ENCODE peak calls at places on chromosomes 6 and 20, in nine cellular contexts. U is tibial nerve, V is left lung, Y is DND-41, D is fibroblast of lung, L is uterus, E is kidney, B is breast epithelium, X is body of pancreas. H is an unnamed sample.

GRCh38 chr6:89509719-89510339 is 76.9 kb downstream of the ANKRD6 start:
- DNase-seq in U (no peak), V (no peak), Y (no peak), D (no peak), L (no peak), E (no peak), B (no peak), X (peak; percentile 10), H (no peak)

GRCh38 chr6:87912102-87912501 is 135.5 kb upstream of the SPACA1 start:
- DNase-seq in U (no peak), V (no peak), Y (no peak), D (no peak), L (no peak), E (no peak), B (no peak), X (no peak), H (no peak)

GRCh38 chr6:125868996-125869395 is 78.2 kb downstream of the NCOA7 start:
- DNase-seq in U (no peak), V (no peak), Y (no peak), D (no peak), L (peak; percentile 20), E (peak; percentile 80), B (no peak), X (peak; percentile 71), H (no peak)

GRCh38 chr6:156021746-156022396 is 566.2 kb upstream of the NOX3 start:
- DNase-seq in U (no peak), V (no peak), Y (no peak), D (peak; percentile 63), L (no peak), E (no peak), B (no peak), X (no peak), H (no peak)

GRCh38 chr20:14055127-14055742 is 59.9 kb downstream of the MACROD2 start:
- DNase-seq in U (no peak), V (no peak), Y (peak; percentile 24), D (peak; percentile 74), L (peak; percentile 27), E (no peak), B (no peak), X (peak; percentile 57), H (peak; percentile 59)

GRCh38 chr6:129353067-129353466 is 356.9 kb downstream of the ARHGAP18 start:
- DNase-seq in U (no peak), V (no peak), Y (no peak), D (no peak), L (no peak), E (peak; percentile 85), B (no peak), X (peak; percentile 19), H (no peak)

GRCh38 chr20:61907081-61907891 is 158.4 kb downstream of the TAF4 start:
- DNase-seq in U (no peak), V (no peak), Y (no peak), D (no peak), L (no peak), E (peak; percentile 47), B (no peak), X (no peak), H (no peak)

GRCh38 chr6:139409026-139409425 is 34.6 kb upstream of the CITED2 start:
- DNase-seq in U (no peak), V (no peak), Y (no peak), D (no peak), L (no peak), E (no peak), B (no peak), X (no peak), H (no peak)

GRCh38 chr6:162728177-162728571 is 400 bp downstream of the PACRG start:
- DNase-seq in U (no peak), V (no peak), Y (no peak), D (no peak), L (peak; percentile 15), E (no peak), B (no peak), X (peak; percentile 3), H (no peak)

GRCh38 chr20:62587757-62588402 is 54.4 kb upstream of the SLCO4A1 start:
- DNase-seq in U (no peak), V (no peak), Y (peak; percentile 38), D (no peak), L (no peak), E (no peak), B (no peak), X (no peak), H (no peak)

GRCh38 chr6:46113370-46113769 is 16.4 kb upstream of the ENPP4 start:
- DNase-seq in U (no peak), V (peak; percentile 46), Y (no peak), D (no peak), L (no peak), E (no peak), B (no peak), X (peak; percentile 4), H (no peak)

GRCh38 chr6:26556263-26557070 is 18.3 kb downstream of the HMGN4 start:
- DNase-seq in U (peak; percentile 18), V (no peak), Y (peak; percentile 39), D (peak; percentile 93), L (peak; percentile 65), E (no peak), B (no peak), X (peak; percentile 34), H (peak; percentile 72)

GRCh38 chr6:13357551-13358075 is 29.3 kb upstream of the TBC1D7 start:
- DNase-seq in U (no peak), V (no peak), Y (no peak), D (peak; percentile 79), L (no peak), E (no peak), B (no peak), X (no peak), H (no peak)

DNA sequence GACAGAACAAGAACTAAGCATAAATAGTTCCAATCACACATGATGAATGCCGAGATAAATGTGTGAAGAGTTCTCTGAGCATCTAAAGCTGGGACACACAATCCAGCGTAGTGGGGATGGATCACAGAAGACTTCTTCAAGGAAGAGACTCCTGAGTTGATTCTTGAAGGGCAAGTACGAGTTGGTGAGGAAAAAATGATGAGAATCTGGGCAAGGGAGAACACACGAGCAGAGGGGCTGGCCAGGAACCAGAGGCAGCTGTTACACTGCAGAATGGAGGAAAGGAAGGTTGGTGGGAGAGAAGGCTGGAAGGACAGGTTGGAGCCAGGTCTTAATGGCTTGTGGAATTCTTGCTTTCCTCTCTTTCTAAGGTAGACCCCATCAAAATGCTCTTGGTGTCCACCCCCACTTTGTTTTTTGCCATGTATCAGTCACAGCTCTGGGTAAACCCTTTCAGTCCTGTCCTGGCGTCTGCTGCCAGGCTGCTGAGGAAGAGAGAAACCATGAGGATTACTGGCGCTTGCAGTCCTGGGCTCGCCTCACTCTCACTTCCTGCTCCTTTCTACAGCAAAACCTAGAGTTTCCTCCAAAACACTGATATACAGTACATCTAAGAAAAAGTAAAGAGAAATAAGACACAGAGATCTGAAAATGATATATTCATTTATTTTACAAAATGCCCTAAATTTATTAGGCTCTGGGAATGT is 127.6 kb upstream of the FAM184A start:
- DNase-seq in U (no peak), V (no peak), Y (no peak), D (no peak), L (no peak), E (no peak), B (no peak), X (no peak), H (no peak)
- H3K4me1 ChIP-seq in U (peaks cover 29% of the 10 kb centered on the region), V (peaks cover 10% of the 10 kb centered on the region), Y (no peaks in the 10 kb centered on the region), D (no peaks in the 10 kb centered on the region), L (no peaks in the 10 kb centered on the region), E (peaks cover 6% of the 10 kb centered on the region), B (no peaks in the 10 kb centered on the region), X (peaks cover 17% of the 10 kb centered on the region), H (no peaks in the 10 kb centered on the region)

DNA sequence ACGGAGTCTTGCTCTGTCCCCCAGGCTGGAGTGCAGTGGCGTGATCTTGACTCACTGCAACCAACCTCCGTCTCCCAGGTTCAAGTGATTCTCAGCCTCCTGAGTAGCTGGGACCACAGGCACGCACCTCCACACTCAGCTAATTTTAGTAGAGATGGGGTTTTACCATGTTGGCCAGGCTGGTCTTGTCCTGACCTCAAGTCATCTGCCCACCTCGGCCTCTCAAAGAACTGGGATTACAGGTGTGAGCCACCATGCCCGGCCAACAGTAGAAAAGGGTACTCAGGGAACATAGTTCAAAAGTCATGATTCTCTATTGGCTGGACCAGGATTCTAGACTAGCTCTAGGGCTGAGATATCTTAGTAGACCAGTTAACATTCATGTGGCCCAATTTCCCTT is 5.6 kb downstream of the CSNK2A1 start:
- DNase-seq in U (no peak), V (no peak), Y (no peak), D (no peak), L (no peak), E (no peak), B (no peak), X (no peak), H (no peak)
- H3K4me1 ChIP-seq in U (peaks cover 78% of the 10 kb centered on the region), V (peaks cover 75% of the 10 kb centered on the region), Y (peaks cover 46% of the 10 kb centered on the region), D (peaks cover 2% of the 10 kb centered on the region), L (peaks cover 21% of the 10 kb centered on the region), E (peaks cover 48% of the 10 kb centered on the region), B (peaks cover 7% of the 10 kb centered on the region), X (peaks cover 80% of the 10 kb centered on the region), H (peaks cover 39% of the 10 kb centered on the region)

GRCh38 chr20:10667077-10667401 is 6.8 kb downstream of the JAG1 start:
- DNase-seq in U (no peak), V (no peak), Y (no peak), D (no peak), L (peak; percentile 59), E (peak; percentile 85), B (peak; percentile 61), X (peak; percentile 38), H (no peak)
- H3K4me1 ChIP-seq in U (peaks cover 92% of the 10 kb centered on the region), V (peaks cover 70% of the 10 kb centered on the region), Y (no peaks in the 10 kb centered on the region), D (peaks cover 10% of the 10 kb centered on the region), L (peaks cover 8% of the 10 kb centered on the region), E (peaks cover 16% of the 10 kb centered on the region), B (peaks cover 4% of the 10 kb centered on the region), X (peaks cover 94% of the 10 kb centered on the region), H (peaks cover 20% of the 10 kb centered on the region)

GRCh38 chr20:57398901-57399535 is 7.8 kb downstream of the RBM38 start:
- DNase-seq in U (no peak), V (no peak), Y (no peak), D (no peak), L (no peak), E (peak; percentile 59), B (no peak), X (no peak), H (no peak)

GRCh38 chr20:57399587-57400261 is 8.5 kb downstream of the RBM38 start:
- DNase-seq in U (no peak), V (no peak), Y (no peak), D (no peak), L (no peak), E (peak; percentile 74), B (no peak), X (peak; percentile 41), H (peak; percentile 33)

GRCh38 chr20:57401565-57401918 is 10.3 kb downstream of the RBM38 start:
- DNase-seq in U (no peak), V (no peak), Y (no peak), D (no peak), L (no peak), E (no peak), B (no peak), X (no peak), H (no peak)

GRCh38 chr20:57400821-57401564 is 9.8 kb downstream of the RBM38 start:
- DNase-seq in U (no peak), V (no peak), Y (no peak), D (no peak), L (no peak), E (peak; percentile 72), B (no peak), X (no peak), H (peak; percentile 82)

GRCh38 chr20:57400262-57400701 is 9.1 kb downstream of the RBM38 start:
- DNase-seq in U (no peak), V (no peak), Y (no peak), D (no peak), L (no peak), E (peak; percentile 63), B (no peak), X (no peak), H (no peak)
- H3K4me1 ChIP-seq in U (peaks cover 56% of the 10 kb centered on the region), V (peaks cover 73% of the 10 kb centered on the region), Y (peaks cover 54% of the 10 kb centered on the region), D (peaks cover 2% of the 10 kb centered on the region), L (peaks cover 27% of the 10 kb centered on the region), E (peaks cover 23% of the 10 kb centered on the region), B (peaks cover 5% of the 10 kb centered on the region), X (peaks cover 11% of the 10 kb centered on the region), H (peaks cover 68% of the 10 kb centered on the region)

GRCh38 chr6:73521351-73522254 is 771 bp upstream of the EEF1A1 start:
- DNase-seq in U (no peak), V (peak; percentile 79), Y (no peak), D (peak; percentile 93), L (peak; percentile 76), E (peak; percentile 94), B (peak; percentile 76), X (peak; percentile 79), H (peak; percentile 58)
- H3K4me1 ChIP-seq in U (peaks cover 49% of the 10 kb centered on the region), V (peaks cover 40% of the 10 kb centered on the region), Y (peaks cover 51% of the 10 kb centered on the region), D (peaks cover 6% of the 10 kb centered on the region), L (peaks cover 4% of the 10 kb centered on the region), E (peaks cover 23% of the 10 kb centered on the region), B (no peaks in the 10 kb centered on the region), X (peaks cover 45% of the 10 kb centered on the region), H (peaks cover 26% of the 10 kb centered on the region)